ENCODE peak calls at places on chromosomes 5 and 9, in eight cellular contexts. J is endothelial cell of umbilical vein, U is fibroblast of lung, V is tibial nerve, T is Karpas-422, W is psoas muscle, Q is heart right ventricle, O is heart left ventricle. C is an unnamed sample. For H3K4me1, the result is how much of the 10 kb centered on the place peaks cover.

GRCh38 chr5:37111426-37112382 is 137.5 kb downstream of the CPLANE1 start:
- DNase-seq in U (no peak), W (no peak), Q (no peak), T (no peak), V (no peak), O (no peak), J (no peak), C (no peak)

GRCh38 chr5:43039468-43040286 is 442 bp downstream of the ANXA2R start:
- DNase-seq in U (peak), T (peak), O (peak), Q (peak), W (peak), J (peak), V (peak), C (peak)

GRCh38 chr5:154189256-154189818 is 1.2 kb upstream of the GALNT10 start:
- DNase-seq in W (peak), U (no peak), Q (no peak), T (no peak), V (no peak), J (peak), O (peak), C (no peak)

GRCh38 chr9:93020151-93020550 is 38.4 kb upstream of the SUSD3 start:
- DNase-seq in Q (no peak), J (no peak), V (no peak), T (no peak), U (no peak), W (no peak), O (no peak), C (no peak)

GRCh38 chr5:135450957-135451356 is 1.2 kb downstream of the TIFAB start:
- DNase-seq in T (no peak), J (no peak), V (no peak), U (no peak), W (no peak), O (peak), Q (no peak), C (no peak)

GRCh38 chr5:135373747-135374515 is 25.1 kb downstream of the MACROH2A1 start:
- DNase-seq in V (no peak), O (no peak), J (no peak), T (no peak), U (no peak), Q (peak), W (peak), C (no peak)

GRCh38 chr5:67214713-67215591 is 18.4 kb upstream of the CD180 start:
- DNase-seq in T (no peak), V (no peak), J (peak), U (no peak), Q (no peak), O (no peak), W (no peak), C (no peak)

GRCh38 chr5:58022055-58022454 is 437.8 kb downstream of the PLK2 start:
- DNase-seq in V (peak), J (peak), T (no peak), U (no peak), Q (no peak), W (peak), O (no peak), C (peak)

GRCh38 chr5:148632978-148633377 is 21.3 kb downstream of the HTR4 start:
- DNase-seq in V (no peak), J (no peak), O (no peak), T (no peak), U (no peak), Q (no peak), W (no peak), C (no peak)

GRCh38 chr5:158976035-158976434 is 123.7 kb downstream of the EBF1 start:
- DNase-seq in W (no peak), T (no peak), V (no peak), Q (no peak), O (no peak), J (peak), U (peak), C (no peak)

GRCh38 chr5:22372826-22373660 is 480.1 kb downstream of the CDH12 start:
- DNase-seq in W (no peak), Q (no peak), J (no peak), U (no peak), O (no peak), T (no peak), V (no peak), C (no peak)

GRCh38 chr9:77486968-77487367 is 161.2 kb downstream of the GNA14 start:
- DNase-seq in V (no peak), J (no peak), U (no peak), Q (no peak), T (no peak), W (no peak), O (no peak), C (no peak)

DNA sequence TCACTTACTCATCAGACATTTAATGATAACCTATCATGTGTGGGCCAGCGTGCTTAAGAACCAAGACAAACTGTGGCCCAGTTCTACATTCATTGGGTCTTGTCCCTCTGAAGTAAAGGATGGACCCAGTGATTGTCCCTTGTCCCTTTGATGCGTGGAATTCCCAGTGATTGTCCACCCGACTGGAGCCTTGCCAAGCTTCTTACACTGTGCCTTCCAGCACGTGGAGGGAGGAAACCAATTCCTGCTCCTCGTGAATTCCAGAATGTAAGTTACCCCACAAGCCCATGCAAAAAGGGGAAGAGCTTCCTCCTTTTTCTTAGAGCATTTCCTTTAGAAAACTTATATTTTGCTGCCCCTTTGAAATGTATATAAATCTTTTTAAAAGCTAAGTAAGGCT is 7.9 kb downstream of the CKMT2 start:
- DNase-seq in Q (no peak), V (no peak), W (no peak), T (no peak), J (no peak), U (no peak), O (no peak), C (no peak)
- H3K4me1 ChIP-seq in Q (under half), V (under half), W (half or more), T (under half), J (under half), U (under half), O (under half), C (under half)

DNA sequence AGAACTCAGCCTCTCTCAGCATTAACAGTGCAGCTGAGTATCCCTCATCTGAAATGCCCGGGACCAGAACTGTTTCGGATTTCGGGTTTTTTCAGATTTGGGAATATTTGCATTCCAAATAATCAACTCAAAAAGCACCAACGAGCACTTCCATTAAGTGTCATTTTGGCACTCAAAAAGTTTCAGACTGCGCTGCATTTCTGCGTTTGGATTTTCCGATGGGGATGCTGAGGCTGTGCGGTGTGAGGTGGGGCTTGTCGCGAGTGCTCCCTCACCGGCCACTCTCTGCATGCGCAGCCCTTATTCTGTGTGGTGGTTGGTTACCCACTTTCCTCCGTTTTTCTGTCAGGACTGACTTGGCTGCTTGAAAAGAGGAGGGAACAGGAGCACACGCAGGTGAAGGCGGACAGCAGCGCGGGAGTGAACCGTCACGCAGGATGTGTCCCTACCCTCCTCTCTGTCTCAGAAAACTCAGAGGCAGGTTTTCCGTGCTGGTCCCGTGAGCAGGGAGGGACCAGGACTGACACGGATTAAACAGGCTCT is 8.4 kb downstream of the UBAC1 start:
- DNase-seq in V (no peak), O (no peak), J (no peak), T (no peak), W (no peak), U (no peak), Q (no peak), C (no peak)
- H3K27ac ChIP-seq in V (no peak), O (no peak), J (no peak), T (no peak), W (peak), U (no peak), Q (no peak), C (peak)

GRCh38 chr9:132769895-132770774 is 99.9 kb downstream of the GTF3C4 start:
- DNase-seq in T (peak), V (peak), Q (peak), J (peak), O (peak), U (peak), W (peak), C (no peak)

GRCh38 chr9:132773093-132773492 is 102.8 kb downstream of the GTF3C4 start:
- DNase-seq in W (no peak), O (no peak), J (no peak), T (no peak), V (no peak), Q (no peak), U (no peak), C (no peak)

GRCh38 chr9:132770775-132771310 is 100.6 kb downstream of the GTF3C4 start:
- DNase-seq in U (no peak), W (no peak), Q (no peak), O (no peak), T (no peak), V (no peak), J (no peak), C (no peak)

GRCh38 chr9:132773764-132774339 is 103.6 kb downstream of the GTF3C4 start:
- DNase-seq in U (no peak), O (no peak), Q (no peak), T (no peak), W (no peak), J (no peak), V (no peak), C (no peak)

GRCh38 chr9:132768932-132769894 is 98.9 kb downstream of the GTF3C4 start:
- DNase-seq in W (no peak), V (peak), J (peak), Q (peak), O (peak), T (peak), U (peak), C (peak)
- H3K4me1 ChIP-seq in W (under half), V (under half), J (under half), Q (under half), O (under half), T (under half), U (under half), C (under half)

DNA sequence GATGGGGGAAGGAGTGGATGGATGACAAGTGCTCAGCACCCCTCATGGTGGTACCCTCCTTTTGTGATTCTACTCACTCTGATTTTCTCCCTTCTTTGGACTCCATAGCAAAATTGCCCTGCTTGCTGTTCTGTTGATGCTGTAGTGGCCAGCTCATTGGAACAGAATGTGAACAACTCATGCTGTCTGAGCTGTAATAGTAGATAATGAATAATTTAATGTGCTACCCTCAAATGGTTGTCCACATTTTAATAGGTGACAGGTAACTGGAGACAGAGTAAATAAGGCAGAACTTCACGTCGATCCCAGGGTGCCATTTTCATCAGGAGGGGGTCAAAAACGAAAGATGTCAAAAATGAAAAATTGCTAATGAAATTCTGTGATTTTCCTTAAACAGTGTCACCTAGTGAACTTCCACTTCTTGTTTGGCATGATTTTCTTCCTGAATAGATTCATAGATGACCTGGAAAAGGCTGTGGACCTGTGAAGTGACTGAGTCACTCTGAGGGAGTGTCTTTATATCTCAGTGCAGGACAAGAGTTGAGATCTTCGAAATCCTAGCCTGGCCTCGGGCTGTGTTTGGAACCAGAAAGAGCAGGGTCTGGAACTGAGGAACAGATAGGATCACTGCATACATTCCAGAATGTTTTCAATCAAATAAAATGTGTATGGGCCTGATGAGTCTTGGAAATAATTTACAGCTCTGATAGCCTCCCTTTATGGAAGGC is 270.2 kb downstream of the PSAT1 start:
- DNase-seq in V (no peak), U (peak), T (no peak), Q (no peak), W (no peak), O (no peak), J (no peak), C (no peak)
- H3K27ac ChIP-seq in V (no peak), U (no peak), T (no peak), Q (no peak), W (no peak), O (no peak), J (no peak), C (no peak)

GRCh38 chr9:128706671-128707381 is 4.5 kb downstream of the PKN3 start:
- DNase-seq in V (no peak), Q (no peak), W (peak), T (no peak), J (no peak), O (peak), U (no peak), C (no peak)
- H3K4me1 ChIP-seq in V (under half), Q (under half), W (under half), T (under half), J (under half), O (under half), U (under half), C (under half)

DNA sequence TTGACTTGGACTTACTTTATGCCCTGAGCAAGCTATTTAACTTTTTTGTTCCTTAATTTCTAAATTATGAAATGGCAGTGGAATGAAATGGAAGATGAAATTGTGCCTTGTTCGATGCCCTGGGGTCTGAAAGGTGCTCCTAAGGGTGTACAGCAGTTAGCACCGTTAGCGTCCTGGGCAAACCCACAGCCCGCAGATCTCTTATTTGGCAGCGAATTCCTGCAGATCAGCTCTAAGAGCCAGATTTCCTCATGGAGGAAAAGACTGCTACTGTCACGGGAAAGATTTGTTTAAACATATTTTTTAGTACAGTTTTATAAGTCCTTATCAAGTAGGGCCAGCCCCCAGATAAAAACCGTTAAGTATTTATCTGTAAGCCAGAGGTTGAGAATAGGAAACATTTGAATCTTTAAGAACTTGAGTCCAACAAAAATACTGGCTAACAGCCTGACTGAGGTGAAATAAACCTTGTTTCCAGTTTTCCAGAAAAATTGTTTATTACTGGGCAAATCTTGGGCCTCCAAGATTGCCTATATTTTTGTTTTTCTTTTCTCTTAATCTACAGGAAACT is 216.5 kb upstream of the DMRT1 start:
- DNase-seq in V (no peak), O (no peak), J (peak), T (no peak), U (no peak), W (no peak), Q (no peak), C (no peak)
- H3K27ac ChIP-seq in V (no peak), O (peak), J (no peak), T (no peak), U (no peak), W (no peak), Q (no peak), C (no peak)